ENCODE peak calls at places on chromosomes 12 and 14, in six cellular contexts. J is GM23338, U is sigmoid colon, D is prostate gland, I is Panc1, M is HCT116. Q is an unnamed sample.

GRCh38 chr12:55713721-55714120 is 2.1 kb upstream of the BLOC1S1 start:
- DNase-seq in M (no peak), D (no peak), J (no peak), I (no peak), U (no peak), Q (no peak)

GRCh38 chr14:50388256-50388931 is 8.3 kb downstream of the CDKL1 start:
- DNase-seq in M (no peak), D (no peak), I (no peak), J (peak; percentile 73), U (no peak), Q (no peak)

GRCh38 chr14:56173360-56173922 is 55.2 kb downstream of the PELI2 start:
- DNase-seq in U (no peak), M (no peak), I (no peak), J (no peak), D (no peak), Q (no peak)

GRCh38 chr14:28761438-28762289 is 4.9 kb upstream of the FOXG1 start:
- DNase-seq in I (no peak), J (no peak), D (no peak), M (no peak), U (no peak), Q (no peak)

GRCh38 chr12:14289596-14289995 is 75.9 kb upstream of the ATF7IP start:
- DNase-seq in M (no peak), J (no peak), I (no peak), U (no peak), D (no peak), Q (no peak)

GRCh38 chr12:119206348-119207075 is 27.8 kb downstream of the HSPB8 start:
- DNase-seq in M (no peak), I (no peak), D (no peak), U (peak; percentile 78), J (peak; percentile 43), Q (no peak)

GRCh38 chr12:11981174-11981733 is 89.5 kb upstream of the BCL2L14 start:
- DNase-seq in U (no peak), I (no peak), M (no peak), D (no peak), J (no peak), Q (no peak)

GRCh38 chr12:46318037-46318436 is 49.2 kb upstream of the SLC38A1 start:
- DNase-seq in J (no peak), I (no peak), M (no peak), D (no peak), U (no peak), Q (no peak)

GRCh38 chr12:128627659-128628058 is 196.1 kb downstream of the SLC15A4 start:
- DNase-seq in D (no peak), J (no peak), I (no peak), M (no peak), U (no peak), Q (no peak)

GRCh38 chr12:15688838-15689237 is 100.3 kb downstream of the EPS8 start:
- DNase-seq in I (no peak), U (no peak), J (peak; percentile 25), D (no peak), M (no peak), Q (no peak)

DNA sequence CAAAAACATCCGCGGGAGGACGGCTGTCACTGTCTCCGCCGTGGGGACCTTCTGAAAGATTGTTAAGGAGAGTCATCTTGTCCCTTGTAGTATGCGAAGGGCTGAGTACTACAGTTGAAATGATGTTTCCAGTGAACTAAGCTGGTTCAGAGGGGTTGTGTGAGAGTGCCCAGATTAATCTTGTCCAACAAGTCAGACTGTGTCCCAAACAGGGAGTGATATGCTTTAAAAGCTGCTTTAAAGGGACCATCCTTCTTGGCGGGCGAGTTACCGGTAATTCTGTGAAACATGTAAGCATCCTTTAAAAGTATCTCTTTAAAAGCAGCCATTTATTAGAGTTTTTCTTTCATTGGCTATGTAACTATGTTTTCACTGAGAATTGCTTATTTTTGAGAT is 1.1 kb downstream of the WDR20 start:
- DNase-seq in J (no peak), I (no peak), M (no peak), U (no peak), D (no peak), Q (no peak)
- TF ChIP-seq POLR2AphosphoS5 in J (no peak), I (no peak), M (no peak), U (no peak), D (no peak), Q (no peak)

DNA sequence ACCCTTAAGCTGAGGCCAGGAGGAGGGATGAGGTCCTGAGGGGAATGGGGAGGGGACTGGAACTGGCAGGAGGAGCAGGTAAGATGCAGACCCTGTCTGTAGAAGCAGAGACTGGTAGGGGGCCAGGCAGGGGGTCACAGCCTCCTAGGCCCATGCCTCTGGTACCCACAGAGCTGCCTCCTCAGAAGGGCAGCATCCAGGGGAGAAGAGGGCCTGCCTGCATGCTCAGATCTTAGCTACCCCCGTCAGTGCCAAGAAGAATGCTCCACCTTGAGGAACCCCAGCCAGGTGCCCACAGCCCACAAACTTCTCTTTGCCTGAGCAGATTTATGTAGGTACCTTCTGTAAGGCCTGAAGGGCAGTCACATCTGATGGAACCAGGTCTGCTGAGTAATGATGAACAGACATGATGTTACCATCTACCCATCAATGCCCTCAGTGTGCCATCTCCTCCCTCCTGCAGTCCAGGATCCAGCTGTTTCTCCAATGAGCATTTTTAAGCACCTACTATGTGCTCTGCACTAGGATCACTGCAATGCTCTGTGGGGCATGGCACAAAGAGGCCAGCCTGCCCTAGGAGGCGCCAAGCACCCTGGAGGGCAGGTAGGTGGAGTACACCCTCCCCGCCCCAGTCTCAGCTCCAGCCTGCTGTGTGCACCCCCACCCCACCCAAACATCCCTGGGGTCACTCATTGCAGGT is 24.8 kb upstream of the ZFP36L1 start:
- DNase-seq in M (no peak), J (no peak), D (no peak), U (no peak), I (no peak), Q (no peak)
- H3K4me3 ChIP-seq in M (no peak overlapping the region), J (no peak overlapping the region), D (no peak overlapping the region), U (no peak overlapping the region), I (no peak overlapping the region), Q (no peak overlapping the region)

GRCh38 chr14:68862954-68863594 is 70.2 kb upstream of the ZFP36L1 start:
- DNase-seq in M (peak; percentile 67), D (peak; percentile 72), U (peak; percentile 88), J (peak; percentile 94), I (peak; percentile 48), Q (no peak)
- TF ChIP-seq POLR2AphosphoS5 in M (no peak), D (peak; percentile 37), U (no peak), J (no peak), I (no peak), Q (no peak)

DNA sequence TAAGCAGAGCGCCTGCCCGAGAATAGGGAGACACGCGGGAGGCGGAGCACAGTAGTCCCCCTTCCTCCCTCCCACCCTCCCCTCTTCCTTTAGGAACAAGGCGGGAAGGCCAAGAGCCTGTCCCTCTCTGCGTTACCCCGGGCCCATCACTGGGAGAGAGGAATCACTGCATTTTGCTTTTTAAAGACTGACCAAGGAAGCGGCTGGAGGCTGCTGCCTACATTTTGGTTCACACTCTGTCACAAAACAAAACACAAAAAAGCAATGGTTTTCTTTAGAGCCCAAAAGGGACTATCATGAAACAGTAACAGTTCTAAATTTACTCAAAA is 19.8 kb downstream of the STX2 start:
- DNase-seq in U (no peak), D (no peak), J (no peak), M (no peak), I (no peak), Q (no peak)
- H3K4me3 ChIP-seq in U (peak overlapping the region; percentile 44), D (peak overlapping the region; percentile 28), J (no peak overlapping the region), M (no peak overlapping the region), I (no peak overlapping the region), Q (peak overlapping the region; percentile 34)

GRCh38 chr12:92571169-92571568 is 131.6 kb upstream of the PLEKHG7 start:
- DNase-seq in I (no peak), D (no peak), U (no peak), J (no peak), M (no peak), Q (no peak)

GRCh38 chr12:92573104-92573503 is 129.7 kb upstream of the PLEKHG7 start:
- DNase-seq in I (no peak), D (no peak), U (no peak), M (no peak), J (no peak), Q (no peak)

GRCh38 chr12:92571844-92572543 is 130.8 kb upstream of the PLEKHG7 start:
- DNase-seq in D (no peak), M (no peak), I (no peak), U (no peak), J (no peak), Q (no peak)

GRCh38 chr12:92574046-92574783 is 128.6 kb upstream of the PLEKHG7 start:
- DNase-seq in J (peak; percentile 70), I (no peak), D (no peak), M (peak; percentile 27), U (no peak), Q (no peak)

GRCh38 chr12:92574911-92575570 is 127.7 kb upstream of the PLEKHG7 start:
- DNase-seq in U (no peak), M (no peak), J (no peak), I (no peak), D (no peak), Q (no peak)
- TF ChIP-seq POLR2AphosphoS5 in U (no peak), M (no peak), J (no peak), I (no peak), D (no peak), Q (no peak)

GRCh38 chr12:9760699-9761406 is at the start of gene CD69:
- DNase-seq in M (no peak), I (no peak), J (no peak), U (no peak), D (no peak), Q (no peak)
- H3K4me3 ChIP-seq in M (no peak within 1 kb of the TSS), I (peak within 1 kb of the TSS; percentile 31), J (no peak within 1 kb of the TSS), U (no peak within 1 kb of the TSS), D (no peak within 1 kb of the TSS), Q (no peak within 1 kb of the TSS)

GRCh38 chr12:100404769-100405407 is 48.0 kb downstream of the SLC17A8 start:
- DNase-seq in M (peak; percentile 84), U (no peak), J (peak; percentile 95), D (peak; percentile 28), I (peak; percentile 10), Q (no peak)
- TF ChIP-seq POLR2AphosphoS5 in M (no peak), U (no peak), J (no peak), D (no peak), I (no peak), Q (no peak)